ENCODE peak calls at places on chromosomes 16 and 17, in eight cellular contexts. L is stimulated activated CD4-positive, alpha-beta T cell treated with anti-CD3 and anti-CD28 coated beads, TNF-alpha, amount 100 ng/mL, for 1 hour; E is foreskin keratinocyte; N is NCI-H1092 treated with DMSO at 0.1 percent for 48 hours; C is brain microvascular endothelial cell; T is ELF-1; U is fibroblast of the aortic adventitia; G is activated T-cell treated with anti-CD3 and anti-CD28 coated beads, Interleukin-2, amount 50 U/mL, for 72 hours. A is an unnamed sample.

GRCh38 chr17:222172-222571 is 40.7 kb upstream of the DOC2B start:
- DNase-seq in L (no peak), E (no peak), N (no peak), C (no peak), T (no peak), U (peak; percentile 14), G (no peak), A (no peak)

GRCh38 chr16:83717308-83717707 is 90.5 kb upstream of the HSBP1 start:
- DNase-seq in L (no peak), E (no peak), N (no peak), C (no peak), T (peak; percentile 48), U (no peak), G (no peak), A (no peak)

GRCh38 chr17:58153046-58153445 is 4.9 kb downstream of the OR4D1 start:
- DNase-seq in L (no peak), E (no peak), N (no peak), C (no peak), T (no peak), U (no peak), G (peak; percentile 30), A (peak; percentile 79)

GRCh38 chr16:1509307-1510221 is 16.4 kb downstream of the TELO2 start:
- DNase-seq in L (no peak), E (no peak), N (no peak), C (no peak), T (no peak), U (no peak), G (no peak), A (no peak)

GRCh38 chr17:49209061-49209571 is 1.3 kb downstream of the GNGT2 start:
- DNase-seq in L (no peak), E (peak; percentile 30), N (no peak), C (no peak), T (no peak), U (no peak), G (no peak), A (no peak)

GRCh38 chr17:76625496-76625895 is 18.1 kb downstream of the ST6GALNAC1 start:
- DNase-seq in L (no peak), E (no peak), N (no peak), C (no peak), T (no peak), U (no peak), G (no peak), A (no peak)

GRCh38 chr17:17063546-17064122 is 21.4 kb downstream of the MPRIP start:
- DNase-seq in L (no peak), E (no peak), N (peak; percentile 2), C (no peak), T (no peak), U (no peak), G (no peak), A (no peak)

GRCh38 chr16:58413359-58413758 is 21.1 kb downstream of the GINS3 start:
- DNase-seq in L (no peak), E (no peak), N (no peak), C (no peak), T (no peak), U (no peak), G (no peak), A (no peak)

GRCh38 chr16:30554933-30555847 is 3.0 kb downstream of the ZNF764 start:
- DNase-seq in L (no peak), E (no peak), N (no peak), C (no peak), T (no peak), U (no peak), G (no peak), A (no peak)

GRCh38 chr16:3536271-3536671 is 35.5 kb downstream of the CLUAP1 start:
- DNase-seq in L (no peak), E (no peak), N (no peak), C (peak; percentile 50), T (no peak), U (peak; percentile 80), G (no peak), A (no peak)

GRCh38 chr17:28547096-28547622 is 5.3 kb downstream of the UNC119 start:
- DNase-seq in L (no peak), E (no peak), N (no peak), C (no peak), T (no peak), U (no peak), G (no peak), A (no peak)

GRCh38 chr17:42791948-42792347 is 6.6 kb downstream of the COA3 start:
- DNase-seq in L (no peak), E (no peak), N (no peak), C (no peak), T (no peak), U (no peak), G (no peak), A (no peak)

GRCh38 chr17:8056232-8056975 is 17.5 kb downstream of the ALOX15B start:
- DNase-seq in L (no peak), E (peak; percentile 77), N (no peak), C (peak; percentile 80), T (peak; percentile 57), U (peak; percentile 75), G (peak; percentile 48), A (peak; percentile 76)

GRCh38 chr16:49856741-49857330 is 924 bp upstream of the ZNF423 start:
- DNase-seq in L (no peak), E (peak; percentile 62), N (peak; percentile 74), C (peak; percentile 81), T (peak; percentile 87), U (peak; percentile 75), G (peak; percentile 42), A (peak; percentile 31)

GRCh38 chr16:81692571-81692970 is 86.5 kb upstream of the PLCG2 start:
- DNase-seq in L (no peak), E (no peak), N (no peak), C (no peak), T (no peak), U (no peak), G (no peak), A (no peak)

GRCh38 chr16:89358030-89359005 is 132.0 kb downstream of the ANKRD11 start:
- DNase-seq in L (no peak), E (no peak), N (no peak), C (no peak), T (no peak), U (no peak), G (peak; percentile 50), A (peak; percentile 80)

GRCh38 chr16:64394061-64394460 is 727.8 kb downstream of the CDH11 start:
- DNase-seq in L (no peak), E (no peak), N (no peak), C (no peak), T (no peak), U (no peak), G (no peak), A (no peak)

GRCh38 chr17:489758-490329 is 137.2 kb upstream of the RPH3AL start:
- DNase-seq in L (peak; percentile 30), E (no peak), N (no peak), C (no peak), T (peak; percentile 49), U (peak; percentile 25), G (peak; percentile 83), A (peak; percentile 88)

GRCh38 chr17:66855204-66855603 is 20.3 kb downstream of the CACNG5 start:
- DNase-seq in L (peak; percentile 7), E (no peak), N (no peak), C (no peak), T (peak; percentile 22), U (no peak), G (peak; percentile 53), A (peak; percentile 44)

GRCh38 chr17:71334041-71334781 is 786.6 kb upstream of the SOX9 start:
- DNase-seq in L (no peak), E (no peak), N (peak; percentile 20), C (no peak), T (no peak), U (no peak), G (no peak), A (no peak)

GRCh38 chr17:2849327-2849670 is 53.1 kb downstream of the RAP1GAP2 start:
- DNase-seq in L (no peak), E (no peak), N (no peak), C (no peak), T (no peak), U (no peak), G (no peak), A (no peak)

GRCh38 chr16:23679274-23679985 is 741 bp downstream of the PLK1 start:
- DNase-seq in L (no peak), E (peak; percentile 31), N (peak; percentile 17), C (peak; percentile 37), T (peak; percentile 58), U (peak; percentile 27), G (peak; percentile 17), A (peak; percentile 42)

GRCh38 chr17:52027081-52027480 is 131.4 kb downstream of the CA10 start:
- DNase-seq in L (no peak), E (peak; percentile 88), N (no peak), C (no peak), T (no peak), U (no peak), G (no peak), A (no peak)

GRCh38 chr16:85469929-85470590 is 143.1 kb upstream of the GSE1 start:
- DNase-seq in L (no peak), E (no peak), N (no peak), C (no peak), T (no peak), U (no peak), G (no peak), A (no peak)

GRCh38 chr16:57863434-57864160 is 61.3 kb upstream of the KIFC3 start:
- DNase-seq in L (no peak), E (peak; percentile 68), N (peak; percentile 71), C (peak; percentile 74), T (peak; percentile 71), U (peak; percentile 86), G (no peak), A (no peak)

GRCh38 chr17:7479389-7480192 is at the start of gene ZBTB4:
- DNase-seq in L (peak; percentile 49), E (peak; percentile 17), N (peak; percentile 31), C (no peak), T (peak; percentile 77), U (peak; percentile 40), G (peak; percentile 76), A (peak; percentile 62)

GRCh38 chr16:48153689-48154265 is 2.0 kb downstream of the ABCC12 start:
- DNase-seq in L (no peak), E (no peak), N (peak; percentile 17), C (no peak), T (no peak), U (no peak), G (no peak), A (no peak)